ENCODE peak calls at places on chromosomes 1 and 21, in four cellular contexts. F is GM19239, S is posterior cingulate gyrus, N is T follicular helper cell. Z is an unnamed sample.

GRCh38 chr1:215192306-215192705 is 109.8 kb downstream of the KCNK2 start:
- DNase-seq in S (no peak), N (no peak), F (no peak), Z (no peak)

GRCh38 chr1:90607736-90608135 is 109.4 kb downstream of the BARHL2 start:
- DNase-seq in N (no peak), F (no peak), S (no peak), Z (no peak)

GRCh38 chr1:115906627-115907026 is 65.7 kb upstream of the NHLH2 start:
- DNase-seq in S (no peak), N (no peak), F (no peak), Z (no peak)

GRCh38 chr1:180898441-180899219 is 14.1 kb upstream of the KIAA1614 start:
- DNase-seq in F (no peak), S (no peak), N (no peak), Z (no peak)

GRCh38 chr1:230824571-230825060 is 43.7 kb downstream of the C1orf198 start:
- DNase-seq in F (no peak), S (no peak), N (no peak), Z (no peak)

GRCh38 chr1:3672971-3673361 is 20.6 kb downstream of the TP73 start:
- DNase-seq in N (no peak), F (no peak), S (no peak), Z (no peak)

GRCh38 chr1:69246721-69247120 is 321.0 kb upstream of the LRRC7 start:
- DNase-seq in S (no peak), N (no peak), F (no peak), Z (no peak)

GRCh38 chr1:219432191-219432606 is 180.7 kb downstream of the ZC3H11B start:
- DNase-seq in F (no peak), S (no peak), N (no peak), Z (no peak)

GRCh38 chr21:14308234-14308633 is 74.7 kb downstream of the HSPA13 start:
- DNase-seq in F (no peak), S (no peak), N (no peak), Z (no peak)

GRCh38 chr1:27152004-27152828 is 2.7 kb downstream of the SLC9A1 start:
- DNase-seq in N (no peak), F (no peak), S (no peak), Z (no peak)

GRCh38 chr21:31731112-31731801 is 661 bp downstream of the SCAF4 start:
- DNase-seq in F (peak; percentile 40), S (no peak), N (peak; percentile 31), Z (peak; percentile 58)

GRCh38 chr1:175278729-175279128 is 86.2 kb upstream of the KIAA0040 start:
- DNase-seq in F (no peak), N (no peak), S (no peak), Z (no peak)

GRCh38 chr1:53371121-53371666 is 43.3 kb upstream of the LRP8 start:
- DNase-seq in F (no peak), N (no peak), S (no peak), Z (no peak)

GRCh38 chr21:15023782-15024181 is 41.0 kb downstream of the NRIP1 start:
- DNase-seq in F (no peak), S (no peak), N (no peak), Z (no peak)

GRCh38 chr1:99086057-99086456 is 81.4 kb upstream of the PLPPR5 start:
- DNase-seq in F (no peak), N (no peak), S (no peak), Z (no peak)

GRCh38 chr21:45403825-45404725 is 890 bp upstream of the COL18A1 start:
- DNase-seq in F (no peak), N (no peak), S (no peak), Z (no peak)

GRCh38 chr21:45029968-45030636 is 44.3 kb upstream of the ADARB1 start:
- DNase-seq in N (no peak), S (no peak), F (no peak), Z (no peak)

GRCh38 chr21:42191978-42192595 is 26.9 kb upstream of the ABCG1 start:
- DNase-seq in N (no peak), F (no peak), S (no peak), Z (no peak)

GRCh38 chr1:45802343-45803298 is 791 bp upstream of the MAST2 start:
- DNase-seq in S (no peak), F (peak; percentile 41), N (no peak), Z (peak; percentile 91)